ENCODE peak calls at places on chromosomes 16 and 17, in ten cellular contexts. E is right cardiac atrium; N is activated T-cell treated with anti-CD3 and anti-CD28 coated beads, Interleukin-2, amount 50 U/mL, for 72 hours; R is Right ventricle myocardium inferior; V is T-cell; Z is activated CD8-positive, alpha-beta T cell treated with anti-CD3 and anti-CD28 coated beads for 36 hours; O is RWPE2; T is pancreas; Q is gastrocnemius medialis; C is A549. L is an unnamed sample.

GRCh38 chr17:537133-537532 is 177.5 kb downstream of the VPS53 start:
- ATAC-seq in E (no peak), N (no peak), R (no peak), V (no peak), Z (no peak), O (no peak), T (no peak), Q (no peak), C (no peak), L (no peak)

GRCh38 chr17:37849617-37849972 is 74.6 kb upstream of the TBC1D3K start:
- ATAC-seq in E (no peak), N (peak; percentile 5), R (no peak), V (no peak), Z (no peak), O (no peak), T (no peak), Q (no peak), C (no peak), L (no peak)

GRCh38 chr17:44887971-44888955 is 11.0 kb downstream of the EFTUD2 start:
- ATAC-seq in E (no peak), N (peak; percentile 24), R (no peak), V (peak; percentile 76), Z (peak; percentile 42), O (peak; percentile 17), T (no peak), Q (no peak), C (no peak), L (peak; percentile 51)

GRCh38 chr16:81755915-81756644 is 23.0 kb upstream of the PLCG2 start:
- ATAC-seq in E (peak; percentile 66), N (no peak), R (peak; percentile 37), V (no peak), Z (no peak), O (no peak), T (peak; percentile 36), Q (no peak), C (no peak), L (no peak)

GRCh38 chr17:4003501-4004421 is 39.5 kb upstream of the ATP2A3 start:
- ATAC-seq in E (peak; percentile 24), N (no peak), R (peak; percentile 21), V (no peak), Z (no peak), O (no peak), T (peak; percentile 94), Q (no peak), C (no peak), L (no peak)

GRCh38 chr17:51391992-51392654 is 131.8 kb downstream of the UTP18 start:
- ATAC-seq in E (no peak), N (no peak), R (no peak), V (no peak), Z (no peak), O (no peak), T (no peak), Q (no peak), C (peak; percentile 40), L (peak; percentile 26)

GRCh38 chr17:45230787-45231480 is 9.2 kb downstream of the FMNL1 start:
- ATAC-seq in E (peak; percentile 5), N (no peak), R (peak; percentile 18), V (no peak), Z (no peak), O (peak; percentile 18), T (no peak), Q (no peak), C (no peak), L (no peak)

GRCh38 chr16:15835136-15835878 is 21.5 kb downstream of the MYH11 start:
- ATAC-seq in E (no peak), N (peak; percentile 88), R (no peak), V (no peak), Z (peak; percentile 68), O (no peak), T (no peak), Q (no peak), C (no peak), L (peak; percentile 77)

GRCh38 chr16:71666264-71666663 is 40.3 kb downstream of the MARVELD3 start:
- ATAC-seq in E (no peak), N (no peak), R (no peak), V (no peak), Z (no peak), O (no peak), T (peak; percentile 34), Q (no peak), C (no peak), L (no peak)

GRCh38 chr17:64155751-64156544 is 26.0 kb upstream of the ERN1 start:
- ATAC-seq in E (peak; percentile 94), N (no peak), R (peak; percentile 96), V (no peak), Z (no peak), O (no peak), T (peak; percentile 83), Q (peak; percentile 84), C (no peak), L (no peak)

GRCh38 chr17:65403616-65404015 is 157.8 kb downstream of the AXIN2 start:
- ATAC-seq in E (no peak), N (no peak), R (no peak), V (no peak), Z (no peak), O (no peak), T (no peak), Q (no peak), C (no peak), L (no peak)

GRCh38 chr17:49404371-49404770 is 10.3 kb downstream of the PHB1 start:
- ATAC-seq in E (no peak), N (no peak), R (no peak), V (no peak), Z (peak; percentile 43), O (no peak), T (no peak), Q (no peak), C (no peak), L (no peak)

GRCh38 chr17:67594115-67594878 is 123.4 kb upstream of the NOL11 start:
- ATAC-seq in E (no peak), N (no peak), R (no peak), V (no peak), Z (no peak), O (no peak), T (peak; percentile 90), Q (no peak), C (peak; percentile 50), L (no peak)

GRCh38 chr17:64217249-64217652 is 45.8 kb downstream of the TEX2 start:
- ATAC-seq in E (peak; percentile 15), N (no peak), R (peak; percentile 11), V (no peak), Z (no peak), O (no peak), T (peak; percentile 13), Q (peak; percentile 65), C (no peak), L (no peak)

GRCh38 chr17:19728114-19728495 is 11.7 kb upstream of the SLC47A2 start:
- ATAC-seq in E (peak; percentile 79), N (no peak), R (peak; percentile 81), V (no peak), Z (no peak), O (peak; percentile 70), T (peak; percentile 82), Q (peak; percentile 84), C (peak; percentile 52), L (no peak)

GRCh38 chr16:21117567-21117966 is 33.1 kb downstream of the DNAH3 start:
- ATAC-seq in E (no peak), N (no peak), R (no peak), V (no peak), Z (no peak), O (no peak), T (no peak), Q (no peak), C (no peak), L (no peak)

GRCh38 chr17:81418710-81419332 is 23.6 kb downstream of the BAHCC1 start:
- ATAC-seq in E (peak; percentile 2), N (no peak), R (no peak), V (no peak), Z (no peak), O (peak; percentile 15), T (peak; percentile 1), Q (no peak), C (peak; percentile 17), L (no peak)

GRCh38 chr17:39277110-39277509 is 51.4 kb upstream of the STAC2 start:
- ATAC-seq in E (no peak), N (no peak), R (no peak), V (no peak), Z (no peak), O (no peak), T (no peak), Q (no peak), C (no peak), L (no peak)

GRCh38 chr16:83953796-83954576 is 946 bp downstream of the OSGIN1 start:
- ATAC-seq in E (no peak), N (peak; percentile 48), R (no peak), V (peak; percentile 65), Z (peak; percentile 41), O (peak; percentile 42), T (peak; percentile 54), Q (peak; percentile 52), C (peak; percentile 45), L (no peak)

GRCh38 chr17:27760069-27760885 is 40.1 kb downstream of the NOS2 start:
- ATAC-seq in E (peak; percentile 55), N (peak; percentile 62), R (no peak), V (peak; percentile 47), Z (peak; percentile 68), O (peak; percentile 51), T (peak; percentile 79), Q (no peak), C (peak; percentile 44), L (peak; percentile 65)

GRCh38 chr17:39199986-39200879 is at the start of gene RPL19:
- ATAC-seq in E (peak; percentile 80), N (peak; percentile 73), R (peak; percentile 80), V (peak; percentile 79), Z (peak; percentile 77), O (peak; percentile 24), T (peak; percentile 92), Q (peak; percentile 69), C (peak; percentile 41), L (peak; percentile 73)

GRCh38 chr17:79111097-79111496 is 36.5 kb downstream of the ENGASE start:
- ATAC-seq in E (no peak), N (no peak), R (no peak), V (no peak), Z (no peak), O (no peak), T (no peak), Q (no peak), C (no peak), L (no peak)

GRCh38 chr17:40557531-40558299 is 7.6 kb downstream of the CCR7 start:
- ATAC-seq in E (peak; percentile 3), N (no peak), R (peak; percentile 31), V (no peak), Z (no peak), O (no peak), T (no peak), Q (no peak), C (no peak), L (no peak)

GRCh38 chr17:302300-302698 is 50.3 kb downstream of the RPH3AL start:
- ATAC-seq in E (peak; percentile 68), N (no peak), R (no peak), V (no peak), Z (no peak), O (no peak), T (peak; percentile 2), Q (no peak), C (no peak), L (no peak)

GRCh38 chr16:77723108-77723514 is 797 bp downstream of the NUDT7 start:
- ATAC-seq in E (peak; percentile 44), N (no peak), R (peak; percentile 18), V (no peak), Z (no peak), O (no peak), T (peak; percentile 39), Q (peak; percentile 5), C (no peak), L (no peak)

GRCh38 chr17:36755586-36755985 is 154.2 kb downstream of the MRM1 start:
- ATAC-seq in E (no peak), N (no peak), R (no peak), V (no peak), Z (peak; percentile 65), O (peak; percentile 51), T (no peak), Q (no peak), C (peak; percentile 75), L (peak; percentile 65)

GRCh38 chr17:5506307-5506706 is 19.9 kb downstream of the MIS12 start:
- ATAC-seq in E (no peak), N (no peak), R (no peak), V (no peak), Z (no peak), O (no peak), T (no peak), Q (no peak), C (no peak), L (no peak)

GRCh38 chr17:57004944-57005579 is 27.1 kb downstream of the SCPEP1 start:
- ATAC-seq in E (peak; percentile 24), N (no peak), R (peak; percentile 63), V (no peak), Z (peak; percentile 25), O (no peak), T (peak; percentile 52), Q (peak; percentile 44), C (peak; percentile 48), L (no peak)

L was measured in activated T-helper 17 cell treated with anti-CD3 and anti-CD28 coated beads, Interleukin-2, amount 50 U/mL, for 72 hours.